ENCODE peak calls at places on chromosomes 13 and 19, in five cellular contexts. One of them, this sample, is unnamed.

GRCh38 chr19:47240996-47241918 is 10.3 kb upstream of the BBC3 start:
- DNase-seq in A549: peak
- DNase-seq in HCT116: peak
- DNase-seq in right lobe of liver: no peak
- DNase-seq in lower lobe of right lung: peak
- DNase-seq in this sample: no peak

GRCh38 chr13:110617326-110618072 is 2.2 kb downstream of the NAXD start:
- DNase-seq in HCT116: no peak
- DNase-seq in A549: no peak
- DNase-seq in lower lobe of right lung: no peak
- DNase-seq in right lobe of liver: peak
- DNase-seq in this sample: no peak

GRCh38 chr13:59771272-59771671 is 392.5 kb downstream of the DIAPH3 start:
- DNase-seq in A549: no peak
- DNase-seq in lower lobe of right lung: no peak
- DNase-seq in right lobe of liver: no peak
- DNase-seq in HCT116: no peak
- DNase-seq in this sample: no peak

GRCh38 chr19:18768046-18768771 is 22.9 kb downstream of the COMP start:
- DNase-seq in A549: no peak
- DNase-seq in lower lobe of right lung: no peak
- DNase-seq in HCT116: no peak
- DNase-seq in right lobe of liver: no peak
- DNase-seq in this sample: no peak

GRCh38 chr13:30463820-30464495 is 1.8 kb downstream of the HMGB1 start:
- DNase-seq in lower lobe of right lung: peak
- DNase-seq in A549: peak
- DNase-seq in HCT116: no peak
- DNase-seq in right lobe of liver: peak
- DNase-seq in this sample: no peak

GRCh38 chr19:58098682-58098998 is 609 bp upstream of the ZSCAN18 start:
- DNase-seq in A549: no peak
- DNase-seq in HCT116: no peak
- DNase-seq in right lobe of liver: no peak
- DNase-seq in lower lobe of right lung: no peak
- DNase-seq in this sample: no peak

GRCh38 chr13:43110658-43111057 is 87.3 kb downstream of the DNAJC15 start:
- DNase-seq in lower lobe of right lung: no peak
- DNase-seq in A549: no peak
- DNase-seq in right lobe of liver: no peak
- DNase-seq in HCT116: no peak
- DNase-seq in this sample: no peak

GRCh38 chr13:49046002-49046401 is 70.3 kb downstream of the FNDC3A start:
- DNase-seq in lower lobe of right lung: no peak
- DNase-seq in right lobe of liver: no peak
- DNase-seq in HCT116: no peak
- DNase-seq in A549: no peak
- DNase-seq in this sample: no peak

GRCh38 chr19:5850743-5851293 is 431 bp downstream of the FUT3 start:
- DNase-seq in lower lobe of right lung: peak
- DNase-seq in HCT116: no peak
- DNase-seq in right lobe of liver: peak
- DNase-seq in A549: no peak
- DNase-seq in this sample: no peak

GRCh38 chr13:41960195-41960699 is 662 bp downstream of the VWA8 start:
- DNase-seq in right lobe of liver: peak
- DNase-seq in HCT116: no peak
- DNase-seq in A549: no peak
- DNase-seq in lower lobe of right lung: no peak
- DNase-seq in this sample: no peak

GRCh38 chr13:46341112-46341711 is 45.8 kb downstream of the RUBCNL start:
- DNase-seq in lower lobe of right lung: no peak
- DNase-seq in right lobe of liver: no peak
- DNase-seq in HCT116: no peak
- DNase-seq in A549: no peak
- DNase-seq in this sample: no peak

DNA sequence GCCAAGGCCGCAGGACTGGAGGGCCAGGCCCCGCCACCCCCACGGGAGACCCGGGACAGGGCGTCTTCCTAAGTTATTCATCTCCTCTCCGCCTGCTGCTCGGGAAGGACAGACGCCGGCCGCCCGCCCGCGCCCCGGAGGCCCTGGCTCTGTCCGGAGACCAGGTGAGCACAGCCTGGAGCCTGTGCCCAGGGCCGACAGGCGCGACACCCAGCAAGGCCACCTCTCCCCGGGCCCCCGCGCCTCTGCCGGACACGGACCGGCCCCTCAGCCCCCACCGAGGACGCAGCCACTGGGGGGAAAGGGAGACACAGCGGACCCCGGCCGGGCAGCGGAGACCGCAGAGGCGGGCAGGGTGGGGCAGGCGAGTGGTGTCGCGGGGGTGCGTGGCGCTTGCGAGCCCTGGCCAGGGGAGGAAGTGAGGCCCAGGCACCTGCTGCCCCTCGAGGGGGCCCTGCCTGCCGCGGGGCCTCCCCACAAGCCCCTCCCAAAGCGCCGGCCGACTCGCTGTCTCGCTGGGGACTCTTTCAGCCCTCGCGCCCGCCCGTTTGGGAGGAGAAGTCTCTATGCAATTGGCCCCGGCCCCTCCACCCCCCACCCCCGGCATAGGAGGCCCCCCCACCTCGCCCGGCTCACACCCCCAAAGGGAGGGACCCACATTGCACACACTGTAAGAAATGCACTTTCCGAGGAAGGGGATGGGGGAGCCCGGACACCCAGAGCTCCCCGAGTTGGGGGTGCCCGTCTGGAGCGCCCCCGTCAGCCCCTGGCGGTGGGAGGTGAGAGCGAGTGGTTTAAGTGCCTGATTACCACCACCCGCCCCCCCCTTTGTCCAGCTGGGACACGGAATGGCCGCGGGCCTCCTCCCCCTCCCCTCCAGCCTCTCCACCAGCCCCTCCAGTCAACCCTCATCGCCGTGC is 17.0 kb downstream of the SMIM24 start:
- DNase-seq in lower lobe of right lung: no peak
- DNase-seq in HCT116: no peak
- DNase-seq in right lobe of liver: no peak
- DNase-seq in A549: no peak
- DNase-seq in this sample: no peak
- H3K27ac ChIP-seq in lower lobe of right lung: no peak
- H3K27ac ChIP-seq in HCT116: no peak
- H3K27ac ChIP-seq in right lobe of liver: no peak
- H3K27ac ChIP-seq in A549: peak
- H3K27ac ChIP-seq in this sample: no peak

GRCh38 chr13:99123101-99124045 is 77.3 kb upstream of the UBAC2 start:
- DNase-seq in HCT116: no peak
- DNase-seq in right lobe of liver: no peak
- DNase-seq in A549: no peak
- DNase-seq in lower lobe of right lung: no peak
- DNase-seq in this sample: no peak
- H3K27ac ChIP-seq in HCT116: no peak
- H3K27ac ChIP-seq in right lobe of liver: no peak
- H3K27ac ChIP-seq in A549: peak
- H3K27ac ChIP-seq in lower lobe of right lung: no peak
- H3K27ac ChIP-seq in this sample: no peak

GRCh38 chr19:37551123-37551993 is 43.2 kb downstream of the ZNF571 start:
- DNase-seq in lower lobe of right lung: no peak
- DNase-seq in right lobe of liver: no peak
- DNase-seq in HCT116: no peak
- DNase-seq in A549: no peak
- DNase-seq in this sample: peak
- H3K27ac ChIP-seq in lower lobe of right lung: no peak
- H3K27ac ChIP-seq in right lobe of liver: no peak
- H3K27ac ChIP-seq in HCT116: no peak
- H3K27ac ChIP-seq in A549: no peak
- H3K27ac ChIP-seq in this sample: peak

DNA sequence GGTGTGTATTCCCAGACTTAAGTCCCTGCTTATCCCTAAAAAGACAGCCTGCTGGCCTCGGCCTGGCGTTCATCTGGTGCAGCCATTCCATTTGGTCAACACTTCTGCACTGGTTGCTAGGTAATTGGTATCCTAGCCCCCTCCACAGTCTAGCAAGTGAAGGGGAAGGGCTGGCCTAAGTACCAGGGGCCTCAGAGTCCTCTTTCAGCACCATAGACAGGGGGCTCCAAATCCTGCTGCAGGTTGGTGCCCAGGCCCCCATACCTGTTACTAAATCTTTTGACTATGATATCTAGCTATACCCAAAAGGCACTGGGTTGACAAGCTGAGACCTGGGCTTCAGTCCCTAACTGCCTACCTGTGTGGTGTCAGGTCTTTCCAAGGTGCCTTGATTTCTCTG is 4.0 kb upstream of the CCDC97 start:
- DNase-seq in HCT116: no peak
- DNase-seq in right lobe of liver: no peak
- DNase-seq in A549: no peak
- DNase-seq in lower lobe of right lung: no peak
- DNase-seq in this sample: no peak
- H3K27ac ChIP-seq in HCT116: no peak
- H3K27ac ChIP-seq in right lobe of liver: no peak
- H3K27ac ChIP-seq in A549: no peak
- H3K27ac ChIP-seq in lower lobe of right lung: no peak
- H3K27ac ChIP-seq in this sample: no peak

This sample was measured in epithelial cell of prostate.